ENCODE peak calls at places on chromosomes 11 and 22, in four cellular contexts. W is H9, E is neuronal stem cell, H is IMR-90. Q is an unnamed sample.

GRCh38 chr11:83069441-83070043 is 2.2 kb downstream of the RAB30 start:
- DNase-seq in W (no peak), H (no peak), E (no peak), Q (peak; percentile 18)

GRCh38 chr11:33797879-33798278 is 23.6 kb upstream of the FBXO3 start:
- DNase-seq in E (no peak), W (no peak), H (no peak), Q (no peak)

GRCh38 chr11:27255447-27255828 is 107.6 kb downstream of the CCDC34 start:
- DNase-seq in W (no peak), H (peak; percentile 83), E (no peak), Q (no peak)

GRCh38 chr11:11992257-11992690 is 16.2 kb downstream of the DKK3 start:
- DNase-seq in W (no peak), H (no peak), E (no peak), Q (peak; percentile 99)

GRCh38 chr11:2211113-2211971 is 39.7 kb upstream of the TH start:
- DNase-seq in E (peak; percentile 51), W (peak; percentile 21), H (no peak), Q (no peak)

GRCh38 chr22:37163618-37164534 is 14.2 kb upstream of the IL2RB start:
- DNase-seq in H (no peak), W (no peak), E (no peak), Q (no peak)

GRCh38 chr11:58866788-58867187 is 22.3 kb upstream of the GLYATL2 start:
- DNase-seq in W (no peak), H (peak; percentile 49), E (no peak), Q (no peak)

GRCh38 chr11:76236092-76237026 is 30.1 kb upstream of the WNT11 start:
- DNase-seq in W (peak; percentile 84), H (peak; percentile 33), E (no peak), Q (peak; percentile 79)

GRCh38 chr11:62360685-62361084 is 23.4 kb downstream of the ASRGL1 start:
- DNase-seq in W (no peak), H (no peak), E (no peak), Q (no peak)

GRCh38 chr11:118015385-118015841 is 29.2 kb downstream of the IL10RA start:
- DNase-seq in E (no peak), H (no peak), W (no peak), Q (no peak)

GRCh38 chr11:74520927-74521665 is 27.6 kb upstream of the LIPT2 start:
- DNase-seq in W (no peak), H (no peak), E (no peak), Q (no peak)

GRCh38 chr11:74521666-74522252 is 28.2 kb upstream of the LIPT2 start:
- DNase-seq in E (no peak), W (no peak), H (no peak), Q (no peak)

GRCh38 chr11:74522776-74523175 is 29.3 kb upstream of the LIPT2 start:
- DNase-seq in W (no peak), E (no peak), H (no peak), Q (no peak)

GRCh38 chr11:74519719-74520118 is 26.2 kb upstream of the LIPT2 start:
- DNase-seq in E (no peak), H (no peak), W (no peak), Q (no peak)

GRCh38 chr11:74520316-74520715 is 26.8 kb upstream of the LIPT2 start:
- DNase-seq in H (no peak), E (no peak), W (no peak), Q (peak; percentile 10)
- H2BK120ac ChIP-seq in H (no peak overlapping the region), E (no peak overlapping the region), W (no peak overlapping the region), Q (no peak overlapping the region)

GRCh38 chr11:67279589-67280340 is 9.3 kb upstream of the ANKRD13D start:
- DNase-seq in E (no peak), H (no peak), W (no peak), Q (no peak)

GRCh38 chr11:67277231-67277961 is 11.1 kb downstream of the GRK2 start:
- DNase-seq in H (peak; percentile 64), E (no peak), W (peak; percentile 88), Q (peak; percentile 84)

GRCh38 chr11:67276821-67277230 is 10.6 kb downstream of the GRK2 start:
- DNase-seq in H (peak; percentile 45), E (no peak), W (peak; percentile 71), Q (peak; percentile 61)

GRCh38 chr11:67278939-67279588 is 10.0 kb upstream of the ANKRD13D start:
- DNase-seq in W (no peak), E (no peak), H (no peak), Q (no peak)

DNA sequence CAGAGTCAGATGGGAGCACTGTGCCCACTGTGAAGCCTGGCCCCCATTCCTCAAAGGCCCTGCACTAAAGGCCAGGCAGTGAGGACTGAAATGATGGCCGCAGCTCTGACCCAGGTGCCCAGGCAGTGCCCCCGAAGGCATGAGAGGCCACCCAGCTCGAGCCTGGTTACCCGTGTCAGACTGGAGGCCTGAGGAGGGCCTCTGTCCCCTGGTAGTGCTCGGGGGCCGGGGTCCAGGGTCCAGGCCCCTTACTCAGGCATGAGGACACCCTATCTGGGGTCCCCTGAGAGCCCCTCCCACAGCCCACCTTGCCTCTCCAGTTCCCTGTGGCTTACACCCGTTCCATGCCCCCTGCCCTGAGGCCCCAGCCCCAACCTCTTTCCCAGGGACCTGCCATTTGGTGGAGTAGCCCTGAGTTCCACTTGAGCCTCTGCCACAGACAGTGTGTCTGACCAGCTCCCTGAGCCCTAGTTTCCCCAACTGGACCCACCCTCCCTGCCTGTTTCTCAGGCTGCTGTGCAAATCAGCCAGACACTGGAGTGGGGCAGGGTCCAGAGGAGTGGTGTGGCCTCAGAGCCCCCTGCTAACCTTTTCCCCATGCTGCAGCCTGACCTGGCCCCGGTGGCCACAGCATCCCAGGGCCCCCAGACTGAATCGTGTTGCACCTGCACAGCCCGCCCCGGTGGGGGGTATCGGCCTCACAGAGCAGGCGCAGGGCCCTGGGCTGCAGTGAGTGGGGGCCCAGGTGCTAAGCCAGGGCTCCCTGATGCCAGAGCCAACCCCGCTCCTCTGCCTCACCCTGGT is 10.8 kb upstream of the ANKRD13D start:
- DNase-seq in W (no peak), E (no peak), H (no peak), Q (no peak)
- H2BK120ac ChIP-seq in W (no peak overlapping the region), E (no peak overlapping the region), H (peak overlapping the region; percentile 75), Q (no peak overlapping the region)

DNA sequence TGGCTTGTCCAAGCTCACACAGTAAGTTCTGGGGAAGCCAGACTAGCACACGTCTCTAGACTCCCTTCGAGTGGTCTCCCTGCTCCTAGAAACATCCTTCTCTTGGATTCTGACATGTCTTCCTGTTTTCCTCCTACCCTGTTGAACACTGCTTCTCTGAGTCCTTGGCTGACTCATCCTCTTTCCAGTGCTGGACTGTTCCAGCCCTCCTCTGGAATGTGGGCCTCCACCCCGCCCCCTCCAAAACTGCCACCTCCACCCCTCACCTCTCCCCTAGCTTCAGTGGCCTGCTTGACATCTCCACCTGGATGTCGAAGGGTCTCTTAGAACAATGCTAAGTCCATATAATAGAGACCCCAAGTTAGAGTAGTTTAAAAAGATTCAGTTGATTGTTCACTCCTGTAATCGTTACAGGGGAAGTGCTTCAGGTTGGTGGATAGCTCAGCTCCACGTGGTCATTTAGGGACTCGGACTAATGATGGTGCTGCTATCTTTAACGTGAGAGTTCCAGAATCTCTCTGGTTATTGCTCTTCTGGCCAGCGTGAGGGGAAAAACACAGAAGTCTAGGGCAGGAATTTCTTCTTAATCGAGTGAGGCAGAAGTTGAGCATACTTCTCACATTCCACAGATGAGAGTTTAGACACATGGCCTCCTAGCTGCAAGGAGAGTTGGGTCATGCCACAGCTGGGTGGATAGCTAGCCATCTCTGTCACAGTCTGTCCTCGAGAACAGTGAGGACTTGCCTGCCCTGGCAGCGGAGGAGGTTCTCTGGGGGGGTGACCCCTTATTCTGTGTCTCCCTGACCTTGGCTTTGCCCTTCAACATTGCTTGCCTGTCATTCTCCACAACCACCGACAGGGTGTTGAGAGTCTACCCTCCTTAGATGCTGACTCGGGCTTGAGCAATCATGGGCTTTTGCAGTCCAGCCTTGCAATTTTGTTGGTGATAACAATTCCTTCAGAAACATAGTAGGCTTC is 4.7 kb upstream of the C11orf96 start:
- DNase-seq in H (peak; percentile 70), E (no peak), W (no peak), Q (no peak)
- H2BK120ac ChIP-seq in H (peak overlapping the region; percentile 75), E (no peak overlapping the region), W (no peak overlapping the region), Q (no peak overlapping the region)

DNA sequence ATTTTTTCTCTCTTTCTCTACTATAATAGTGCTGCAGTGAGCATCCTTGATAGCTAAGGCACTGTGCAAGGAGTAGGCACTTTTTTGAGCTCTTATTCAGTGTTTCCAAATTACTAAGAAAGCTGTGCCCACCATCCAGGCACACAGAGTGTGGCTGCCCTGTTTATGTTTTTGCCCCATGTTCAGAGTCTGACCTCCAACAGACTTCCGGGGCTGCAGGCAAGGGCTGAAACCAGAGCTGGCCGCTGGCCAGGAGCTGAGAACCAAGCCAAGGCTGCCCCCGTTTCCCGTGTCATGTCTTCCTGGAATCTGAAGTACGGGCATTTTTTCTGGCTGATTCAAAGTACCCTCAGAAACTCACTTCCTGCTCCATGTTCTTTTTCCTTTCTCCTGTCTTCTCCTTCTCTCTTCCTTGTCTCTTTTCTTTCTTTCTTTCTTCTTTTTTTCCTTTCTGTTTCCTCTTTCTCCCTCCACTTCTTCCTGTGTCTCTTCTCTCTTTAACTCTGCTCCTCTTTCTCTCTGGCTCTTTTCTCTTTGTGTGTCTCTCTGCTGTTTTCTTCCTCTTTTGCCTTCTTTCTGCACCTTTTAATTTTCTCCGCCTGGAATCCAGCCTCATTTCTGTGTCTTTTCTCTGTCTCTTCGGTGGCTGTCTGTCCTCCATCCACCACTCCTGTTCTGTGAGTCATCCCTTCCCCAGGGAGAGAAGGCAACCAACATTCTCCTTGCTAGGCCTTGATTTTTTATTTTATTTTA is 17.0 kb upstream of the KCTD14 start:
- DNase-seq in E (no peak), W (no peak), H (peak; percentile 85), Q (no peak)
- H2BK120ac ChIP-seq in E (no peak overlapping the region), W (no peak overlapping the region), H (peak overlapping the region; percentile 98), Q (no peak overlapping the region)

DNA sequence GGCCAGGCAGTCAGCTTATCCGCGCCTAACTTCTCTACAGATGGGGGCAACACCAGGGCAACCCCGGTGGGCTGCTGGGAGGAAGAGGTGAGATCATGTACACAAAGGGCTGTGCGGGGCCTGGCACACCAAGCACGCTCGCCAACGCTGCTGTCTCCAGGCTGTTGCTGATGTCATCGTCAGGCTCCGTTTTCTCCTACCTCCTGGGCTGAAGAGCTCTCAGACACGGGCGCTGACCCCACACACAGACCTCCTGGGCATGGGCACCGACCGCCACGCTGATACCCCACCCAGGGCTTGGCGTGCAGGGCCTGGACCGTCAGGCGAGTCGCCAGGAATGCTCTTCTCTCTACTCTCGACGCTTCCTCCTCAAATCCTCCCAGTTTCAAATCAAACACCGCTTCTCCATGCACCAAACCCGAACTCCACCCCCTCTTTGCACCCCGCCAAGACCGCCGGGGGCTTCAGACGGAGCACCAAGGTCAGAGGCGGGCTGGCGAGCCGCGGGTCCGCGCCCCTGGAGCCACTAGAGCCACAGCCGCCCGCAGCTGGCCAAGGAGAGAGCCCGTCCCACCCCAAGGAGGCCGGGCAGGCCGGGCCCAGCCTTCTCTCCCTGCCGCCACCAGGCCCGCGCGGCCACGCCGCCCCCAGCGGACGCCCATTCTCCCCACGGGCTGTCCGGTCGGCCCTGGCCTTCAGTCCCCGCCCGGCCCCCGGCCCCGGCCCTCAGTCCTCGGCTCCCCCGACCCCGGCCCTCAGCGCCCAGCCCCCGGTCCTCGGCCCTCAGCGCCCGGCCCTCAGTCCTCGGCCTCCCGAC is 772 bp downstream of the SBF1 start:
- DNase-seq in H (peak; percentile 67), W (no peak), E (no peak), Q (no peak)
- H2BK120ac ChIP-seq in H (no peak overlapping the region), W (no peak overlapping the region), E (peak overlapping the region; percentile 3), Q (no peak overlapping the region)